ENCODE peak calls at places on chromosome 17, in five cellular contexts. A is gastrocnemius medialis; Y is naive thymus-derived CD4-positive, alpha-beta T cell; P is CD8-positive, alpha-beta memory T cell; O is ovary. F is an unnamed sample.

GRCh38 chr17:39634384-39634871 is 2.5 kb upstream of the STARD3 start:
- DNase-seq in A (no peak), Y (peak; percentile 26), P (no peak), O (no peak), F (no peak)

GRCh38 chr17:81470944-81471803 is 41.4 kb downstream of the ACTG1 start:
- DNase-seq in A (no peak), Y (no peak), P (no peak), O (no peak), F (no peak)

GRCh38 chr17:79258843-79259242 is 184.2 kb downstream of the ENGASE start:
- DNase-seq in A (no peak), Y (no peak), P (no peak), O (no peak), F (no peak)

GRCh38 chr17:35294756-35295155 is 51.9 kb downstream of the SLFN5 start:
- DNase-seq in A (no peak), Y (no peak), P (no peak), O (no peak), F (no peak)

GRCh38 chr17:43832976-43833829 is at the start of gene MPP3:
- DNase-seq in A (no peak), Y (peak; percentile 14), P (peak; percentile 27), O (peak; percentile 61), F (peak; percentile 33)

GRCh38 chr17:15999974-16000827 is 577 bp downstream of the TTC19 start:
- DNase-seq in A (no peak), Y (peak; percentile 8), P (no peak), O (no peak), F (no peak)

GRCh38 chr17:39763046-39763800 is 25.5 kb downstream of the GRB7 start:
- DNase-seq in A (no peak), Y (no peak), P (no peak), O (no peak), F (no peak)

GRCh38 chr17:59853168-59853918 is 39.4 kb downstream of the TUBD1 start:
- DNase-seq in A (no peak), Y (no peak), P (no peak), O (no peak), F (no peak)

GRCh38 chr17:45388604-45389325 is 43.9 kb downstream of the ARHGAP27 start:
- DNase-seq in A (no peak), Y (no peak), P (no peak), O (no peak), F (no peak)

GRCh38 chr17:76089680-76090516 is 10.9 kb downstream of the ZACN start:
- DNase-seq in A (no peak), Y (no peak), P (no peak), O (no peak), F (no peak)

GRCh38 chr17:15744091-15744676 is 12.1 kb downstream of the TBC1D26 start:
- DNase-seq in A (no peak), Y (no peak), P (no peak), O (no peak), F (no peak)

GRCh38 chr17:81967533-81968395 is 6.8 kb upstream of the NOTUM start:
- DNase-seq in A (peak; percentile 55), Y (peak; percentile 84), P (peak; percentile 72), O (peak; percentile 76), F (peak; percentile 37)

GRCh38 chr17:34443832-34444469 is 80.9 kb upstream of the CCL1 start:
- DNase-seq in A (no peak), Y (no peak), P (no peak), O (no peak), F (no peak)

GRCh38 chr17:82815354-82815753 is 24.5 kb downstream of the ZNF750 start:
- DNase-seq in A (no peak), Y (no peak), P (no peak), O (no peak), F (no peak)

GRCh38 chr17:2634361-2634960 is 41.0 kb downstream of the PAFAH1B1 start:
- DNase-seq in A (peak; percentile 83), Y (no peak), P (no peak), O (no peak), F (no peak)

GRCh38 chr17:76492989-76493501 is 8.2 kb downstream of the RHBDF2 start:
- DNase-seq in A (peak; percentile 43), Y (no peak), P (no peak), O (peak; percentile 51), F (no peak)

GRCh38 chr17:19787733-19788357 is 39.7 kb upstream of the ALDH3A1 start:
- DNase-seq in A (no peak), Y (no peak), P (no peak), O (no peak), F (no peak)

GRCh38 chr17:38848939-38849563 is 4.5 kb downstream of the RPL23 start:
- DNase-seq in A (no peak), Y (no peak), P (no peak), O (no peak), F (no peak)

GRCh38 chr17:77644981-77645380 is 313.5 kb upstream of the TNRC6C start:
- DNase-seq in A (peak; percentile 6), Y (no peak), P (peak; percentile 37), O (no peak), F (no peak)

GRCh38 chr17:70375406-70375805 is 206.1 kb downstream of the KCNJ2 start:
- DNase-seq in A (no peak), Y (no peak), P (no peak), O (no peak), F (no peak)

GRCh38 chr17:82492647-82493516 is 26.6 kb upstream of the FOXK2 start:
- DNase-seq in A (no peak), Y (no peak), P (no peak), O (no peak), F (no peak)

GRCh38 chr17:27351741-27352140 is 57.8 kb downstream of the WSB1 start:
- DNase-seq in A (no peak), Y (no peak), P (no peak), O (no peak), F (no peak)

GRCh38 chr17:10797848-10798328 is 6.0 kb downstream of the TMEM238L start:
- DNase-seq in A (no peak), Y (no peak), P (no peak), O (no peak), F (no peak)

DNA sequence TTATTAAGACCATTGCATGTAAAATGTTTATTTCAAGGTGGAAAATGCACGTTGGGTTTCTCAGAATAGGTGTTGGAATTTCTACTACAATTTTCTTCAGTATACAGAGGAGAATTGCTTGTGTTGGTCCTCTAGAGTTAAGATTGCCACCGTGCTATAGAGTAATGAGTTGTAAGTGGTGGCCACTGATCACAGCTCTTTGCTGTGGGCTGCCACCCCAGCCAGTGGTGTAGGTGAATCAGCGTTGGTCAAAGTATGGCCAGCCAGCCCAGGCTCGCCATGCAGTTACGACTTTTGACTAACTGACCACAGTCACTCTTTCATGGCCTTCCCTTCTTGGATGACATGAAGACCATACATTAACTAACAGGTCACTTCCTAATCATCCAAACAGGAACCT is 12.6 kb upstream of the PRKAR1A start:
- DNase-seq in A (no peak), Y (no peak), P (no peak), O (no peak), F (no peak)
- H3K27ac ChIP-seq in A (no peak overlapping the region), Y (no peak overlapping the region), P (no peak overlapping the region), O (no peak overlapping the region), F (no peak overlapping the region)

GRCh38 chr17:50905460-50905803 is 39.3 kb upstream of the TOB1 start:
- DNase-seq in A (no peak), Y (no peak), P (no peak), O (no peak), F (no peak)

GRCh38 chr17:50906443-50906842 is 40.3 kb upstream of the TOB1 start:
- DNase-seq in A (no peak), Y (no peak), P (no peak), O (no peak), F (no peak)

GRCh38 chr17:50908860-50909764 is 43.0 kb upstream of the TOB1 start:
- DNase-seq in A (peak; percentile 18), Y (peak; percentile 63), P (peak; percentile 40), O (no peak), F (peak; percentile 53)

GRCh38 chr17:50909765-50910661 is 43.9 kb upstream of the TOB1 start:
- DNase-seq in A (no peak), Y (peak; percentile 75), P (peak; percentile 71), O (no peak), F (no peak)

DNA sequence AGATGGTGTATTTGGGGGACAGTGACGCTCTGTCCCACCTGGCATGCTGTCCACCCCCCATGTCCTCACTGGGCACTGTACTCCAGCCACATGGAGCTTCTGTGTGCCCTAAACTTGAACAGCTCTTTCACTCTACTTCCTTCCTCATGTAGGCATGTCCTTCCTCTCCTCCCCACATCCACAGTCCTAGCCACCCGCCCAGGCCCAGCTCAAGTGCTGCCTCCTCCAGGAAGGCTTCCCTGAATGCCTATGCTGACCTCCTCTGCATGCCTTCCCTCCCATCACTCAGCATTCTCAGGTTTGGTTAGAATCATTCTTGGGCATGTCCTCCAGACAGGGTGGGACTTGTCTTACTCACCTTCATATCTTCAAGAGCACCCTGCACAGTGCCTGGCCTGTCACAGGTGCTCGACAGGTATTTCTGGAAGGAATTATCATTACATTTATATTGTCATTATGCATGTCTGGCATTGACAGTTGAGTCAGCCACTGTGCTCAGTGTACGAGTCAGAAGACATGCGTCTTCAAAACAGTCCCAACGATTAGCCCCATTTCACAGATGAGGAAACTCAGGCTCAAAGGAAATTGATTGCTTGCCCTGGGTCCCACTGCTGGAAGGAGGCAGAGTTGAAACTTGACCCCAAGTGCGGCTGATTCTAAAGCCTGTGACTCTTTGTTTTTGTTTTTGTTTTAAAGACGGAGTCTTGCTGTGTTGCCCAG is 42.1 kb upstream of the TOB1 start:
- DNase-seq in A (no peak), Y (no peak), P (no peak), O (no peak), F (no peak)
- H3K36me3 ChIP-seq in A (no peaks in the 10 kb centered on the region), Y (no peaks in the 10 kb centered on the region), P (no peaks in the 10 kb centered on the region), O (no peaks in the 10 kb centered on the region), F (no peaks in the 10 kb centered on the region)

DNA sequence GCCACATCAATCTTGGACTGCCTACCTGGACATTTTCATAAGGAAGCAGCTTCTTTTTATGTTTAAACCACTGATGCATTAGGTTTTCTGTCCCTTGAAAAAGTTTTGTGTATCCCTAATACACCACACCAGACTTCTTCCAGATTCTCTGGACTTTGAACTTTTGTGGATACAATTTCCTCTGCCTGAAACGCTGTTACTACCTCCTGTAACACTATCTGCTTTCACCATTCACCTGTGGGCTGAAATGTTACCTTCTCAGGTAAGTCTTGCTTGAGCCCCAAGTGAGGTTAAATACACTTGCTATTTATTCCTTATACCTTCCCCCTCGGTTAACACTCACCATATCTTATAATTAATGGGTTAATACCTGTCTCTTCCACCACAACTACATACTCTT is 2.7 kb downstream of the ZZEF1 start:
- DNase-seq in A (no peak), Y (no peak), P (no peak), O (no peak), F (no peak)
- H3K27ac ChIP-seq in A (peak overlapping the region; percentile 98), Y (no peak overlapping the region), P (no peak overlapping the region), O (no peak overlapping the region), F (peak overlapping the region; percentile 50)

GRCh38 chr17:17792551-17793377 is 44.0 kb downstream of the SREBF1 start:
- DNase-seq in A (no peak), Y (peak; percentile 67), P (peak; percentile 56), O (peak; percentile 78), F (no peak)
- H3K36me3 ChIP-seq in A (no peaks in the 10 kb centered on the region), Y (no peaks in the 10 kb centered on the region), P (no peaks in the 10 kb centered on the region), O (no peaks in the 10 kb centered on the region), F (no peaks in the 10 kb centered on the region)